ENCODE peak calls at places on chromosomes 7 and 10, in four cellular contexts. One of them, this sample, is unnamed.

GRCh38 chr7:27132214-27132613 is 1.7 kb upstream of the HOXA4 start:
- DNase-seq in HTR-8/SVneo: no peak
- DNase-seq in CD8-positive, alpha-beta memory T cell: no peak
- DNase-seq in islet precursor cell: no peak
- DNase-seq in this sample: no peak

GRCh38 chr7:82384051-82384464 is 59.5 kb downstream of the CACNA2D1 start:
- DNase-seq in HTR-8/SVneo: no peak
- DNase-seq in CD8-positive, alpha-beta memory T cell: no peak
- DNase-seq in islet precursor cell: no peak
- DNase-seq in this sample: no peak

GRCh38 chr7:24241216-24241615 is 42.8 kb upstream of the NPY start:
- DNase-seq in HTR-8/SVneo: no peak
- DNase-seq in CD8-positive, alpha-beta memory T cell: no peak
- DNase-seq in islet precursor cell: no peak
- DNase-seq in this sample: no peak

GRCh38 chr10:72315611-72316385 is 38.9 kb downstream of the DNAJB12 start:
- DNase-seq in HTR-8/SVneo: no peak
- DNase-seq in CD8-positive, alpha-beta memory T cell: no peak
- DNase-seq in islet precursor cell: no peak
- DNase-seq in this sample: peak; percentile 60

GRCh38 chr7:15750741-15751140 is 64.3 kb upstream of the MEOX2 start:
- DNase-seq in HTR-8/SVneo: no peak
- DNase-seq in CD8-positive, alpha-beta memory T cell: no peak
- DNase-seq in islet precursor cell: no peak
- DNase-seq in this sample: no peak

GRCh38 chr10:60314306-60314940 is 75.3 kb downstream of the ANK3 start:
- DNase-seq in HTR-8/SVneo: peak; percentile 29
- DNase-seq in CD8-positive, alpha-beta memory T cell: no peak
- DNase-seq in islet precursor cell: no peak
- DNase-seq in this sample: no peak

GRCh38 chr7:85719981-85720963 is 533.4 kb upstream of the SEMA3D start:
- DNase-seq in HTR-8/SVneo: no peak
- DNase-seq in CD8-positive, alpha-beta memory T cell: no peak
- DNase-seq in islet precursor cell: no peak
- DNase-seq in this sample: no peak

GRCh38 chr10:11797281-11797680 is 25.9 kb upstream of the PROSER2 start:
- DNase-seq in HTR-8/SVneo: no peak
- DNase-seq in CD8-positive, alpha-beta memory T cell: no peak
- DNase-seq in islet precursor cell: no peak
- DNase-seq in this sample: no peak

GRCh38 chr7:83751217-83751616 is 102.3 kb upstream of the SEMA3E start:
- DNase-seq in HTR-8/SVneo: peak; percentile 0
- DNase-seq in CD8-positive, alpha-beta memory T cell: no peak
- DNase-seq in islet precursor cell: no peak
- DNase-seq in this sample: no peak

GRCh38 chr7:136056827-136057226 is 79.7 kb upstream of the MTPN start:
- DNase-seq in HTR-8/SVneo: no peak
- DNase-seq in CD8-positive, alpha-beta memory T cell: no peak
- DNase-seq in islet precursor cell: no peak
- DNase-seq in this sample: no peak

GRCh38 chr7:32611201-32611691 is 116.0 kb downstream of the AVL9 start:
- DNase-seq in HTR-8/SVneo: no peak
- DNase-seq in CD8-positive, alpha-beta memory T cell: no peak
- DNase-seq in islet precursor cell: no peak
- DNase-seq in this sample: no peak

This sample was measured in heart left ventricle.